ENCODE peak calls at places on chromosomes 4 and X, in ten cellular contexts. One of them, this sample, is unnamed.

GRCh38 chr4:104751468-104751867 is 256.8 kb upstream of the CXXC4 start:
- DNase-seq in transverse colon: no peak
- DNase-seq in mammary epithelial cell: no peak
- DNase-seq in ovary: no peak
- DNase-seq in astrocyte: no peak
- DNase-seq in endothelial cell of umbilical vein: no peak
- DNase-seq in GM23248: no peak
- DNase-seq in tibial nerve: no peak
- DNase-seq in cardiac muscle cell: no peak
- DNase-seq in aorta: no peak
- DNase-seq in this sample: no peak

GRCh38 chr4:98601719-98602118 is 56.7 kb downstream of the TSPAN5 start:
- DNase-seq in transverse colon: no peak
- DNase-seq in mammary epithelial cell: peak; percentile 71
- DNase-seq in ovary: no peak
- DNase-seq in astrocyte: peak; percentile 42
- DNase-seq in endothelial cell of umbilical vein: peak; percentile 29
- DNase-seq in GM23248: peak; percentile 53
- DNase-seq in tibial nerve: no peak
- DNase-seq in cardiac muscle cell: no peak
- DNase-seq in aorta: no peak
- DNase-seq in this sample: no peak

GRCh38 chrX:113048480-113048879 is 207.8 kb upstream of the AMOT start:
- DNase-seq in transverse colon: no peak
- DNase-seq in mammary epithelial cell: no peak
- DNase-seq in ovary: no peak
- DNase-seq in astrocyte: no peak
- DNase-seq in endothelial cell of umbilical vein: no peak
- DNase-seq in GM23248: no peak
- DNase-seq in tibial nerve: no peak
- DNase-seq in cardiac muscle cell: no peak
- DNase-seq in aorta: no peak
- DNase-seq in this sample: no peak

GRCh38 chrX:138939038-138939437 is 227.5 kb upstream of the FGF13 start:
- DNase-seq in transverse colon: no peak
- DNase-seq in mammary epithelial cell: no peak
- DNase-seq in ovary: no peak
- DNase-seq in astrocyte: no peak
- DNase-seq in endothelial cell of umbilical vein: no peak
- DNase-seq in GM23248: no peak
- DNase-seq in tibial nerve: no peak
- DNase-seq in cardiac muscle cell: no peak
- DNase-seq in aorta: no peak
- DNase-seq in this sample: no peak

GRCh38 chr4:101205878-101206277 is 141.4 kb downstream of the PPP3CA start:
- DNase-seq in transverse colon: no peak
- DNase-seq in mammary epithelial cell: peak; percentile 29
- DNase-seq in ovary: no peak
- DNase-seq in astrocyte: peak; percentile 79
- DNase-seq in endothelial cell of umbilical vein: no peak
- DNase-seq in GM23248: peak; percentile 68
- DNase-seq in tibial nerve: no peak
- DNase-seq in cardiac muscle cell: no peak
- DNase-seq in aorta: no peak
- DNase-seq in this sample: no peak

GRCh38 chr4:189092596-189092995 is 848.1 kb upstream of the FRG1 start:
- DNase-seq in transverse colon: no peak
- DNase-seq in mammary epithelial cell: no peak
- DNase-seq in ovary: no peak
- DNase-seq in astrocyte: no peak
- DNase-seq in endothelial cell of umbilical vein: no peak
- DNase-seq in GM23248: peak; percentile 4
- DNase-seq in tibial nerve: no peak
- DNase-seq in cardiac muscle cell: no peak
- DNase-seq in aorta: no peak
- DNase-seq in this sample: no peak

GRCh38 chr4:123093247-123093646 is 170.8 kb upstream of the NUDT6 start:
- DNase-seq in transverse colon: no peak
- DNase-seq in mammary epithelial cell: no peak
- DNase-seq in ovary: no peak
- DNase-seq in astrocyte: no peak
- DNase-seq in endothelial cell of umbilical vein: no peak
- DNase-seq in GM23248: no peak
- DNase-seq in tibial nerve: no peak
- DNase-seq in cardiac muscle cell: no peak
- DNase-seq in aorta: no peak
- DNase-seq in this sample: no peak

GRCh38 chr4:38179690-38180299 is 219.6 kb downstream of the PTTG2 start:
- DNase-seq in transverse colon: peak; percentile 88
- DNase-seq in mammary epithelial cell: peak; percentile 74
- DNase-seq in ovary: peak; percentile 60
- DNase-seq in astrocyte: peak; percentile 80
- DNase-seq in endothelial cell of umbilical vein: peak; percentile 77
- DNase-seq in GM23248: peak; percentile 73
- DNase-seq in tibial nerve: peak; percentile 89
- DNase-seq in cardiac muscle cell: peak; percentile 76
- DNase-seq in aorta: peak; percentile 75
- DNase-seq in this sample: peak; percentile 38

DNA sequence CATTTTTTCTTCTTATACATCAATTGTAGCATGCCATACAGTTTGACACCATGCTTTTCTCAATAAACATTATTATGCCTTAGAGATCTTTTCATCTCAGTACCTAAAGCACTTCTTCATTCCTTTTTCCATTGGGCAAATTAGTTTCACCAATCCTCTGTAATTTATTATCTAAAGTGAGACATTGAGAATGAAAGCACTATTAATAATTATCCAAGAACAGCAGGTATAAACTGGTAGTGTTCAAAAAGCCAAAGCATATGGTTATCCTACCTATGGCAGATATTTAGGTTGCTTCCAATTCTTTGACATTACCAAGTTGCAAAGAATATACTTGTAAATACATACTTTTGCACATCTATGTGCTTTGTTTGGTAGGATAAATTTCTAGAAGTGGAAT is 15.6 kb downstream of the LAMTOR3 start:
- DNase-seq in transverse colon: no peak
- DNase-seq in mammary epithelial cell: no peak
- DNase-seq in ovary: no peak
- DNase-seq in astrocyte: no peak
- DNase-seq in endothelial cell of umbilical vein: no peak
- DNase-seq in GM23248: no peak
- DNase-seq in tibial nerve: no peak
- DNase-seq in cardiac muscle cell: no peak
- DNase-seq in aorta: no peak
- DNase-seq in this sample: no peak
- H3K36me3 ChIP-seq in transverse colon: no peaks in the 10 kb centered on the region
- H3K36me3 ChIP-seq in mammary epithelial cell: peaks cover 31% of the 10 kb centered on the region
- H3K36me3 ChIP-seq in ovary: no peaks in the 10 kb centered on the region
- H3K36me3 ChIP-seq in astrocyte: peaks cover 36% of the 10 kb centered on the region
- H3K36me3 ChIP-seq in endothelial cell of umbilical vein: peaks cover 9% of the 10 kb centered on the region
- H3K36me3 ChIP-seq in GM23248: peaks cover 49% of the 10 kb centered on the region
- H3K36me3 ChIP-seq in tibial nerve: peaks cover 68% of the 10 kb centered on the region
- H3K36me3 ChIP-seq in cardiac muscle cell: peaks cover 27% of the 10 kb centered on the region
- H3K36me3 ChIP-seq in aorta: peaks cover 5% of the 10 kb centered on the region
- H3K36me3 ChIP-seq in this sample: peaks cover 17% of the 10 kb centered on the region

GRCh38 chrX:71909956-71910355 is 689 bp upstream of the NHSL2 start:
- DNase-seq in transverse colon: no peak
- DNase-seq in mammary epithelial cell: no peak
- DNase-seq in ovary: no peak
- DNase-seq in astrocyte: no peak
- DNase-seq in endothelial cell of umbilical vein: no peak
- DNase-seq in GM23248: peak; percentile 52
- DNase-seq in tibial nerve: peak; percentile 49
- DNase-seq in cardiac muscle cell: peak; percentile 45
- DNase-seq in aorta: no peak
- DNase-seq in this sample: no peak

GRCh38 chrX:71912156-71912555 is 1.5 kb downstream of the NHSL2 start:
- DNase-seq in transverse colon: no peak
- DNase-seq in mammary epithelial cell: no peak
- DNase-seq in ovary: no peak
- DNase-seq in astrocyte: no peak
- DNase-seq in endothelial cell of umbilical vein: no peak
- DNase-seq in GM23248: peak; percentile 8
- DNase-seq in tibial nerve: no peak
- DNase-seq in cardiac muscle cell: peak; percentile 5
- DNase-seq in aorta: no peak
- DNase-seq in this sample: no peak

GRCh38 chrX:71911731-71912050 is 1.0 kb downstream of the NHSL2 start:
- DNase-seq in transverse colon: peak; percentile 8
- DNase-seq in mammary epithelial cell: no peak
- DNase-seq in ovary: no peak
- DNase-seq in astrocyte: no peak
- DNase-seq in endothelial cell of umbilical vein: no peak
- DNase-seq in GM23248: peak; percentile 47
- DNase-seq in tibial nerve: no peak
- DNase-seq in cardiac muscle cell: peak; percentile 58
- DNase-seq in aorta: no peak
- DNase-seq in this sample: no peak

GRCh38 chrX:71911023-71911730 is 532 bp downstream of the NHSL2 start:
- DNase-seq in transverse colon: peak; percentile 9
- DNase-seq in mammary epithelial cell: no peak
- DNase-seq in ovary: peak; percentile 9
- DNase-seq in astrocyte: no peak
- DNase-seq in endothelial cell of umbilical vein: no peak
- DNase-seq in GM23248: peak; percentile 40
- DNase-seq in tibial nerve: no peak
- DNase-seq in cardiac muscle cell: peak; percentile 71
- DNase-seq in aorta: no peak
- DNase-seq in this sample: no peak

DNA sequence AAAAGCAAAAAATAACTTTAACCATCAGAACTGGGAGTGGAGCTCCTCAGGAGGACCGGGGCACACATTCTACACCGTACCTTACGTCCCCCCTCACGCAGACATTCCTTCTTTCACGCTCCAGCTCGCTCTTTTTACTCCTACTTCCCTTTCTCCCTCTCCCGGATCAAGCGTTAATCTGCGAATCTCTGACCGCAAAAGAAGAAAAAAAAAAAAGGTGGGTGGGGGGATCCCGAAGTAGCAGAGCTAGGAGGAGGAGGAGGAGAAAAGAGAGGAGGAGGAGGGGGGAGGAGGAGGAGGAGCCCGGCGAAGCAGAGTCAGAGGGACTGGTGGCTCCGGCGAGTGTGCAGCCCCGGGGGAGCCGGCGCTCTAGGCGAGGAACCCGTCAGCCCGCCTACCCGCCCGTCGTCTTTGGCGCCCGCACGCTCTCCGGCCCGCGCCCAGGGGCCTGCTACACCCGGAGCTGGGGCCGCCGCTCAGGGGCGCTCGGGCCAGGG is at the start of gene NHSL2:
- DNase-seq in transverse colon: no peak
- DNase-seq in mammary epithelial cell: no peak
- DNase-seq in ovary: no peak
- DNase-seq in astrocyte: peak; percentile 44
- DNase-seq in endothelial cell of umbilical vein: no peak
- DNase-seq in GM23248: peak; percentile 57
- DNase-seq in tibial nerve: no peak
- DNase-seq in cardiac muscle cell: peak; percentile 51
- DNase-seq in aorta: no peak
- DNase-seq in this sample: peak; percentile 19
- H3K4me3 ChIP-seq in transverse colon: peak within 1 kb of the TSS; percentile 22
- H3K4me3 ChIP-seq in mammary epithelial cell: peak within 1 kb of the TSS; percentile 23
- H3K4me3 ChIP-seq in ovary: peak within 1 kb of the TSS; percentile 26
- H3K4me3 ChIP-seq in astrocyte: peak within 1 kb of the TSS; percentile 49
- H3K4me3 ChIP-seq in endothelial cell of umbilical vein: peak within 1 kb of the TSS; percentile 12
- H3K4me3 ChIP-seq in GM23248: peak within 1 kb of the TSS; percentile 73
- H3K4me3 ChIP-seq in tibial nerve: peak within 1 kb of the TSS; percentile 22
- H3K4me3 ChIP-seq in cardiac muscle cell: peak within 1 kb of the TSS; percentile 69
- H3K4me3 ChIP-seq in aorta: peak within 1 kb of the TSS; percentile 31
- H3K4me3 ChIP-seq in this sample: peak within 1 kb of the TSS; percentile 18

GRCh38 chrX:18883234-18883960 is 100.5 kb downstream of the PHKA2 start:
- DNase-seq in transverse colon: no peak
- DNase-seq in mammary epithelial cell: no peak
- DNase-seq in ovary: no peak
- DNase-seq in astrocyte: no peak
- DNase-seq in endothelial cell of umbilical vein: no peak
- DNase-seq in GM23248: no peak
- DNase-seq in tibial nerve: no peak
- DNase-seq in cardiac muscle cell: no peak
- DNase-seq in aorta: peak; percentile 53
- DNase-seq in this sample: no peak

GRCh38 chrX:18874560-18875255 is 109.2 kb downstream of the PHKA2 start:
- DNase-seq in transverse colon: no peak
- DNase-seq in mammary epithelial cell: no peak
- DNase-seq in ovary: no peak
- DNase-seq in astrocyte: no peak
- DNase-seq in endothelial cell of umbilical vein: no peak
- DNase-seq in GM23248: no peak
- DNase-seq in tibial nerve: no peak
- DNase-seq in cardiac muscle cell: no peak
- DNase-seq in aorta: peak; percentile 32
- DNase-seq in this sample: no peak

GRCh38 chrX:18875256-18875878 is 108.5 kb downstream of the PHKA2 start:
- DNase-seq in transverse colon: no peak
- DNase-seq in mammary epithelial cell: no peak
- DNase-seq in ovary: no peak
- DNase-seq in astrocyte: no peak
- DNase-seq in endothelial cell of umbilical vein: no peak
- DNase-seq in GM23248: no peak
- DNase-seq in tibial nerve: no peak
- DNase-seq in cardiac muscle cell: no peak
- DNase-seq in aorta: peak; percentile 46
- DNase-seq in this sample: no peak

GRCh38 chrX:18877472-18877871 is 106.4 kb downstream of the PHKA2 start:
- DNase-seq in transverse colon: no peak
- DNase-seq in mammary epithelial cell: no peak
- DNase-seq in ovary: no peak
- DNase-seq in astrocyte: no peak
- DNase-seq in endothelial cell of umbilical vein: no peak
- DNase-seq in GM23248: no peak
- DNase-seq in tibial nerve: no peak
- DNase-seq in cardiac muscle cell: no peak
- DNase-seq in aorta: peak; percentile 6
- DNase-seq in this sample: no peak

DNA sequence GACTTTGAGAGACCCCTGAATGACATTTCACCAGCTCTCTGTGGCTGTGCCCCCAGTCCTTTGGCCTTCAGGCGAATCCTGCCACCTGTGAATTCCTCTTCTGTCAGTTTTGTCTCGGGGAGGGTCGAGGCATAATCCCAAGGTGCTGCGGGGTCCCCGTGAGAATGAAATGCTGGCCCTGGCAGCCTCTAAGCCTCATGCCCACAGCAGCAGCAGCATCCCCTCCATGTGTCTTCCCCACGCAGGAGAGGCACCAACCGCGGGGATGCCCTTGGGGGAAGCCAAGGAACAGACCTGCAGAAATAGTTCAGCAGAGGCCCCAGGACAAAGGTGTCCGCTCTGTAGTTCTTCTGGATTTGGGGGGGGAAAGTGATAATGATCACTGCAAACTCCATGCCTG is 104.8 kb downstream of the PHKA2 start:
- DNase-seq in transverse colon: no peak
- DNase-seq in mammary epithelial cell: no peak
- DNase-seq in ovary: no peak
- DNase-seq in astrocyte: no peak
- DNase-seq in endothelial cell of umbilical vein: no peak
- DNase-seq in GM23248: no peak
- DNase-seq in tibial nerve: no peak
- DNase-seq in cardiac muscle cell: no peak
- DNase-seq in aorta: peak; percentile 21
- DNase-seq in this sample: no peak
- H3K27me3 ChIP-seq in transverse colon: no peaks in the 10 kb centered on the region
- H3K27me3 ChIP-seq in mammary epithelial cell: no peaks in the 10 kb centered on the region
- H3K27me3 ChIP-seq in ovary: no peaks in the 10 kb centered on the region
- H3K27me3 ChIP-seq in astrocyte: no peaks in the 10 kb centered on the region
- H3K27me3 ChIP-seq in endothelial cell of umbilical vein: no peaks in the 10 kb centered on the region
- H3K27me3 ChIP-seq in GM23248: no peaks in the 10 kb centered on the region
- H3K27me3 ChIP-seq in tibial nerve: no peaks in the 10 kb centered on the region
- H3K27me3 ChIP-seq in cardiac muscle cell: no peaks in the 10 kb centered on the region
- H3K27me3 ChIP-seq in aorta: no peaks in the 10 kb centered on the region
- H3K27me3 ChIP-seq in this sample: no peaks in the 10 kb centered on the region

GRCh38 chr4:1736820-1737219 is 15.5 kb downstream of the TACC3 start:
- DNase-seq in transverse colon: no peak
- DNase-seq in mammary epithelial cell: no peak
- DNase-seq in ovary: no peak
- DNase-seq in astrocyte: no peak
- DNase-seq in endothelial cell of umbilical vein: no peak
- DNase-seq in GM23248: no peak
- DNase-seq in tibial nerve: no peak
- DNase-seq in cardiac muscle cell: no peak
- DNase-seq in aorta: no peak
- DNase-seq in this sample: no peak
- H3K36me3 ChIP-seq in transverse colon: no peaks in the 10 kb centered on the region
- H3K36me3 ChIP-seq in mammary epithelial cell: peaks cover 34% of the 10 kb centered on the region
- H3K36me3 ChIP-seq in ovary: no peaks in the 10 kb centered on the region
- H3K36me3 ChIP-seq in astrocyte: peaks cover 25% of the 10 kb centered on the region
- H3K36me3 ChIP-seq in endothelial cell of umbilical vein: peaks cover 46% of the 10 kb centered on the region
- H3K36me3 ChIP-seq in GM23248: peaks cover 17% of the 10 kb centered on the region
- H3K36me3 ChIP-seq in tibial nerve: peaks cover 73% of the 10 kb centered on the region
- H3K36me3 ChIP-seq in cardiac muscle cell: peaks cover 10% of the 10 kb centered on the region
- H3K36me3 ChIP-seq in aorta: no peaks in the 10 kb centered on the region
- H3K36me3 ChIP-seq in this sample: peaks cover 45% of the 10 kb centered on the region

This sample was measured in MG63.